ENCODE peak calls at places on chromosomes 7 and 10, in six cellular contexts. U is hepatocyte, Z is tibial artery, I is mucosa of descending colon, O is heart right ventricle, N is GM23338. G is an unnamed sample.

GRCh38 chr10:78407009-78407711 is 373.5 kb downstream of the RPS24 start:
- DNase-seq in O (peak; percentile 78), I (peak; percentile 92), U (peak; percentile 93), Z (peak; percentile 88), N (peak; percentile 98), G (peak; percentile 95)

GRCh38 chr7:113217314-113217713 is 99.0 kb upstream of the SMIM30 start:
- DNase-seq in Z (no peak), N (no peak), I (no peak), U (no peak), O (no peak), G (no peak)

GRCh38 chr10:35063837-35064454 is 26.2 kb downstream of the CUL2 start:
- DNase-seq in O (no peak), Z (no peak), N (no peak), U (no peak), I (no peak), G (no peak)

GRCh38 chr7:108158766-108159165 is 28.6 kb upstream of the LAMB4 start:
- DNase-seq in N (no peak), I (no peak), U (no peak), O (no peak), Z (no peak), G (no peak)

GRCh38 chr10:98125940-98126631 is 8.4 kb upstream of the R3HCC1L start:
- DNase-seq in O (no peak), Z (no peak), N (no peak), I (no peak), U (no peak), G (no peak)

GRCh38 chr7:26858735-26859134 is 5.7 kb downstream of the SKAP2 start:
- DNase-seq in I (peak; percentile 46), O (no peak), Z (no peak), U (no peak), N (peak; percentile 46), G (no peak)

GRCh38 chr10:114320249-114321116 is 81.4 kb downstream of the VWA2 start:
- DNase-seq in U (peak; percentile 61), O (peak; percentile 43), N (peak; percentile 11), Z (no peak), I (no peak), G (no peak)

GRCh38 chr10:94310369-94310768 is 52.4 kb downstream of the NOC3L start:
- DNase-seq in Z (no peak), N (no peak), U (peak; percentile 27), I (no peak), O (no peak), G (peak; percentile 50)

GRCh38 chr7:150858236-150859197 is 6.2 kb downstream of the AOC1 start:
- DNase-seq in I (no peak), O (no peak), Z (no peak), N (no peak), U (no peak), G (no peak)

GRCh38 chr10:103202319-103202718 is 9.2 kb upstream of the NT5C2 start:
- DNase-seq in U (no peak), O (no peak), Z (no peak), I (no peak), N (no peak), G (no peak)

GRCh38 chr7:90717286-90718060 is 121.4 kb downstream of the CDK14 start:
- DNase-seq in O (no peak), Z (no peak), U (peak; percentile 38), I (no peak), N (no peak), G (peak; percentile 61)

GRCh38 chr10:48444861-48445841 is 138.7 kb downstream of the MAPK8 start:
- DNase-seq in I (no peak), O (no peak), Z (peak; percentile 56), N (peak; percentile 50), U (peak; percentile 10), G (no peak)

GRCh38 chr10:88216976-88217375 is 353.6 kb downstream of the PTEN start:
- DNase-seq in I (peak; percentile 68), Z (no peak), N (no peak), O (no peak), U (no peak), G (no peak)

GRCh38 chr7:116674508-116675173 is 2.6 kb downstream of the MET start:
- DNase-seq in N (peak; percentile 33), Z (no peak), O (no peak), I (no peak), U (no peak), G (no peak)

GRCh38 chr7:116679495-116679894 is 7.5 kb downstream of the MET start:
- DNase-seq in U (no peak), O (no peak), Z (no peak), I (no peak), N (no peak), G (no peak)

GRCh38 chr7:116683786-116684185 is 11.8 kb downstream of the MET start:
- DNase-seq in Z (no peak), U (no peak), I (no peak), O (no peak), N (no peak), G (no peak)

GRCh38 chr7:116675812-116676355 is 3.9 kb downstream of the MET start:
- DNase-seq in I (no peak), U (no peak), O (no peak), N (no peak), Z (no peak), G (no peak)

DNA sequence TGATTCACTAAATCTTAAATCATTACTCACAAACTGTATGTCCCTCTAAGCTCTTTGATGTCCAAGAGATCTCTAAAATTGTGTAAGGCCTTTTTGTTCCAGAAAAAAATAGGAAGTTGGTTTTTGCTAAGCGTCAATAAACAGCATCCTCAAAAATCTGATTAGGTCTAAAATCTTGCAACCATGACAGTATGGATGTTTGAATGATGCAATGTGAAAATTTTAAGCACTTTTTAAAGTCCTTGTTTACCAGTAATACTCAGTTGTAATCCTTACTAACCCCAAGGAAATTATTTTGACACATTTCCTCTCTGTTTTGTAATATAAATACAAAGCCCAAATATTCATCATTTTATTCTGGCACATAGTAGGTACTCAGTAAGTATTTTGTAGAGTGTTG is 6.8 kb downstream of the MET start:
- DNase-seq in I (no peak), N (no peak), O (no peak), Z (no peak), U (no peak), G (no peak)
- H3K4me1 ChIP-seq in I (no peaks in the 10 kb centered on the region), N (peaks cover 20% of the 10 kb centered on the region), O (peaks cover 15% of the 10 kb centered on the region), Z (no peaks in the 10 kb centered on the region), U (no peaks in the 10 kb centered on the region), G (no peaks in the 10 kb centered on the region)

DNA sequence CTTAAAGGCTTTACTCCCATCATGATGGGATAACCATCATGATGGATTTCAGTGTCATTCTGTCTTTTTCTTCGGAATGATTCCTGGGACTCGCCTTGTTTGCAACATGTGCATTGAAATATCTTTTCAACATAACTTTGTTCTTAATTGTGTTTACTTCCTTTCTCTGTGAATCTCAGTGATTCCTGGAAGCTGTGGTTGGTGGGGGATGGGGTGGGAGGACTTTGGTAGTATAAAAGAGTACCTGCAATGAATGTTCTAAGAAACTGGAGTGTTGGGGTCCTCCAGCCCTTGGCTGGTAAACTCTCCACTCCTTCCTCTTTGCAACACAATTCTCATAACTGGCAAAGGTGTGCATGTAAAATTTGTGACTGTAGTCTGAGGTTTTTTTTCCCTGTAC is 11.5 kb upstream of the SH2D4B start:
- DNase-seq in N (no peak), Z (no peak), I (no peak), U (no peak), O (no peak), G (no peak)
- H3K4me1 ChIP-seq in N (peaks cover 10% of the 10 kb centered on the region), Z (no peaks in the 10 kb centered on the region), I (peaks cover 5% of the 10 kb centered on the region), U (no peaks in the 10 kb centered on the region), O (peaks cover 77% of the 10 kb centered on the region), G (peaks cover 20% of the 10 kb centered on the region)

GRCh38 chr7:77907281-77907680 is 108.7 kb downstream of the PHTF2 start:
- DNase-seq in I (no peak), O (no peak), U (no peak), N (no peak), Z (no peak), G (no peak)

GRCh38 chr7:77903597-77903996 is 105.0 kb downstream of the PHTF2 start:
- DNase-seq in U (no peak), N (peak; percentile 50), O (no peak), I (peak; percentile 26), Z (no peak), G (peak; percentile 35)

GRCh38 chr7:77908664-77909063 is 110.1 kb downstream of the PHTF2 start:
- DNase-seq in Z (no peak), N (no peak), O (no peak), I (no peak), U (no peak), G (no peak)

GRCh38 chr7:77910124-77910523 is 111.6 kb downstream of the PHTF2 start:
- DNase-seq in U (no peak), Z (no peak), N (peak; percentile 21), O (no peak), I (no peak), G (no peak)

DNA sequence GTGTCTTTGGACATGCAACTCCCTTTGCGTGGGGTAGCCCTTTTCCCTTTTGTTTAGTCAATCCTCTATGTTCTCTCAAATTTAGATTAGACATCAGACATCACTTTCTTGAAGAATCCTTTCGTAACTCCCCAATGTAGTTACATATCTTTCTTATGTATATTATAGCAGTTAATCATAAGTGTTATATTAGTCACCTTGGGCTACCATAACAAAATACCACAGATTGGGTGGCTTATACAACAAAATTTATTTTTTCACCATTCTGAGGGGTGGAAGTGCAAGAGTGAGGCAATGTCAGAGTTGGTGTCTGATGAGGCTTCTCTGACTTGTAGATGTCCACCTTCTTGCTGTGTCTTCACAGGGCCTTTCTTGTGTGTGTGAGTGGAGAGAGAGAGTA is 105.7 kb downstream of the PHTF2 start:
- DNase-seq in U (no peak), O (no peak), I (no peak), Z (no peak), N (no peak), G (no peak)
- H3K4me1 ChIP-seq in U (no peaks in the 10 kb centered on the region), O (peaks cover 10% of the 10 kb centered on the region), I (no peaks in the 10 kb centered on the region), Z (no peaks in the 10 kb centered on the region), N (no peaks in the 10 kb centered on the region), G (peaks cover 4% of the 10 kb centered on the region)

GRCh38 chr7:42671627-42672026 is 240.2 kb downstream of the C7orf25 start:
- DNase-seq in I (no peak), U (no peak), N (no peak), O (no peak), Z (no peak), G (no peak)

GRCh38 chr7:42673951-42674350 is 237.9 kb downstream of the C7orf25 start:
- DNase-seq in N (no peak), O (no peak), I (no peak), Z (no peak), U (no peak), G (no peak)

GRCh38 chr7:42677751-42678231 is 234.1 kb downstream of the C7orf25 start:
- DNase-seq in I (peak; percentile 8), Z (no peak), O (no peak), N (no peak), U (peak; percentile 37), G (no peak)

GRCh38 chr7:42666994-42667393 is 244.9 kb downstream of the C7orf25 start:
- DNase-seq in Z (no peak), U (no peak), I (no peak), N (no peak), O (no peak), G (no peak)

DNA sequence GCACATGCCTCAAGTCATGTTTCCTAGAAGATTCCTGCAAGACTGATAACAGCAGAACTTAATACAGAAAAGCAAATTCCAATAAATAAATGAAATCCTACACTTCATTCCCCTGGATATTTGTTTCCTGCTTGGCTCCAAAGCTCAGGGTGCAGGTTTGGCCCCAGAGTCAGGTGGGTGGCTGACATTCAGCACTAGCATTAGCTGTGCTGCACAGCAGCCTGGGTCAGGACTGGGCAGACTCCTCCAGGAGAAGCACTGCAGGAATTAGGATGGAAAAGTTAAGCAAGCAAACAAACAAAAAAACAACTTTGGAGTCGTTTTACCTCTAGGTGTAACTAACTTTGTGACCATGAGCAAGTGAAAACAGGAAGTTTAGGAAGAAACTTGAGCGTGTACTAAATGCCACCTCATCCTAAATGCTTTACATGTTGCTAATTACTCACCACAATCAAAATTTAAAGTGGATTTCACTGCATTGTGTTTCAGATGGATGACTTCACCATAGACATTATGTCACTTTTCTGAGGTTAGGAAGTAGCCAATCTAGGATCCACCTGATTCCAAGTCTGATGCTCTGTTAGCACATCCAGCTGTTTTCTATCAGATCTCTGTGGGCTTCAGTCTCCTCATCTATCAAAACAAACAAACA is 239.4 kb downstream of the C7orf25 start:
- DNase-seq in N (no peak), O (no peak), U (no peak), Z (no peak), I (no peak), G (no peak)
- H3K4me1 ChIP-seq in N (no peaks in the 10 kb centered on the region), O (no peaks in the 10 kb centered on the region), U (no peaks in the 10 kb centered on the region), Z (no peaks in the 10 kb centered on the region), I (no peaks in the 10 kb centered on the region), G (no peaks in the 10 kb centered on the region)